ENCODE peak calls at places on chromosomes 5 and 9, in six cellular contexts. One of them, this sample, is unnamed.
A peak's percentile ranks its signal among the peaks of the same experiment; 100 is the strongest.

GRCh38 chr9:76302947-76303550 is 91.2 kb downstream of the RFK start:
- DNase-seq in body of pancreas: peak; percentile 35
- DNase-seq in breast epithelium: no peak
- DNase-seq in frontal cortex: peak; percentile 46
- DNase-seq in endothelial cell: no peak
- DNase-seq in mucosa of gallbladder: no peak
- DNase-seq in this sample: peak; percentile 19

GRCh38 chr9:134968011-134968822 is 50.5 kb upstream of the FCN1 start:
- DNase-seq in body of pancreas: no peak
- DNase-seq in endothelial cell: no peak
- DNase-seq in mucosa of gallbladder: no peak
- DNase-seq in breast epithelium: peak; percentile 38
- DNase-seq in frontal cortex: no peak
- DNase-seq in this sample: peak; percentile 69

GRCh38 chr5:158884827-158885512 is 214.7 kb downstream of the EBF1 start:
- DNase-seq in frontal cortex: no peak
- DNase-seq in mucosa of gallbladder: no peak
- DNase-seq in breast epithelium: no peak
- DNase-seq in body of pancreas: no peak
- DNase-seq in endothelial cell: no peak
- DNase-seq in this sample: no peak

GRCh38 chr9:100322954-100323536 is 29.7 kb downstream of the TEX10 start:
- DNase-seq in body of pancreas: peak; percentile 58
- DNase-seq in breast epithelium: no peak
- DNase-seq in mucosa of gallbladder: peak; percentile 29
- DNase-seq in frontal cortex: peak; percentile 8
- DNase-seq in endothelial cell: peak; percentile 30
- DNase-seq in this sample: no peak

GRCh38 chr5:68353624-68354023 is 138.1 kb downstream of the PIK3R1 start:
- DNase-seq in frontal cortex: no peak
- DNase-seq in mucosa of gallbladder: no peak
- DNase-seq in body of pancreas: no peak
- DNase-seq in breast epithelium: no peak
- DNase-seq in endothelial cell: no peak
- DNase-seq in this sample: no peak

GRCh38 chr5:181108578-181109165 is 22.3 kb downstream of the OR2V1 start:
- DNase-seq in endothelial cell: no peak
- DNase-seq in body of pancreas: no peak
- DNase-seq in frontal cortex: no peak
- DNase-seq in breast epithelium: no peak
- DNase-seq in mucosa of gallbladder: no peak
- DNase-seq in this sample: no peak

GRCh38 chr9:90855208-90856000 is 53.8 kb downstream of the SYK start:
- DNase-seq in mucosa of gallbladder: no peak
- DNase-seq in frontal cortex: no peak
- DNase-seq in breast epithelium: no peak
- DNase-seq in body of pancreas: no peak
- DNase-seq in endothelial cell: no peak
- DNase-seq in this sample: no peak

GRCh38 chr5:141524604-141525597 is 36.0 kb downstream of the PCDHGC5 start:
- DNase-seq in body of pancreas: peak; percentile 85
- DNase-seq in frontal cortex: peak; percentile 73
- DNase-seq in breast epithelium: peak; percentile 80
- DNase-seq in endothelial cell: peak; percentile 93
- DNase-seq in mucosa of gallbladder: peak; percentile 88
- DNase-seq in this sample: peak; percentile 88

GRCh38 chr5:41371741-41372140 is 138.7 kb downstream of the PLCXD3 start:
- DNase-seq in body of pancreas: no peak
- DNase-seq in frontal cortex: no peak
- DNase-seq in endothelial cell: no peak
- DNase-seq in breast epithelium: no peak
- DNase-seq in mucosa of gallbladder: no peak
- DNase-seq in this sample: no peak

GRCh38 chr9:20070336-20070735 is 281.5 kb upstream of the SLC24A2 start:
- DNase-seq in breast epithelium: no peak
- DNase-seq in endothelial cell: no peak
- DNase-seq in frontal cortex: no peak
- DNase-seq in mucosa of gallbladder: no peak
- DNase-seq in body of pancreas: no peak
- DNase-seq in this sample: no peak

GRCh38 chr5:69416699-69417098 is 1.8 kb downstream of the MARVELD2 start:
- DNase-seq in endothelial cell: no peak
- DNase-seq in body of pancreas: no peak
- DNase-seq in mucosa of gallbladder: no peak
- DNase-seq in breast epithelium: no peak
- DNase-seq in frontal cortex: no peak
- DNase-seq in this sample: no peak

GRCh38 chr5:138686668-138687067 is 66.6 kb upstream of the CTNNA1 start:
- DNase-seq in endothelial cell: no peak
- DNase-seq in mucosa of gallbladder: no peak
- DNase-seq in frontal cortex: no peak
- DNase-seq in body of pancreas: no peak
- DNase-seq in breast epithelium: no peak
- DNase-seq in this sample: no peak

GRCh38 chr9:114285166-114285867 is 37.6 kb upstream of the ORM1 start:
- DNase-seq in endothelial cell: no peak
- DNase-seq in breast epithelium: peak; percentile 47
- DNase-seq in mucosa of gallbladder: no peak
- DNase-seq in frontal cortex: no peak
- DNase-seq in body of pancreas: peak; percentile 8
- DNase-seq in this sample: peak; percentile 74

GRCh38 chr5:104815212-104815611 is 1252.6 kb upstream of the NUDT12 start:
- DNase-seq in breast epithelium: no peak
- DNase-seq in mucosa of gallbladder: no peak
- DNase-seq in frontal cortex: no peak
- DNase-seq in body of pancreas: no peak
- DNase-seq in endothelial cell: no peak
- DNase-seq in this sample: no peak

GRCh38 chr9:127388037-127388855 is 8.7 kb upstream of the SLC2A8 start:
- DNase-seq in mucosa of gallbladder: peak; percentile 54
- DNase-seq in body of pancreas: peak; percentile 49
- DNase-seq in breast epithelium: no peak
- DNase-seq in frontal cortex: no peak
- DNase-seq in endothelial cell: no peak
- DNase-seq in this sample: no peak

GRCh38 chr9:99126312-99126711 is 21.4 kb downstream of the TGFBR1 start:
- DNase-seq in endothelial cell: no peak
- DNase-seq in body of pancreas: no peak
- DNase-seq in mucosa of gallbladder: no peak
- DNase-seq in frontal cortex: no peak
- DNase-seq in breast epithelium: no peak
- DNase-seq in this sample: no peak

GRCh38 chr9:129030191-129030590 is 2.1 kb upstream of the SH3GLB2 start:
- DNase-seq in breast epithelium: no peak
- DNase-seq in frontal cortex: no peak
- DNase-seq in mucosa of gallbladder: no peak
- DNase-seq in body of pancreas: no peak
- DNase-seq in endothelial cell: no peak
- DNase-seq in this sample: no peak

GRCh38 chr9:76733096-76733495 is 31.1 kb upstream of the PCA3 start:
- DNase-seq in mucosa of gallbladder: no peak
- DNase-seq in endothelial cell: no peak
- DNase-seq in body of pancreas: no peak
- DNase-seq in frontal cortex: no peak
- DNase-seq in breast epithelium: no peak
- DNase-seq in this sample: no peak

GRCh38 chr5:37665889-37666288 is 174.0 kb downstream of the GDNF start:
- DNase-seq in breast epithelium: no peak
- DNase-seq in endothelial cell: peak; percentile 18
- DNase-seq in body of pancreas: peak; percentile 86
- DNase-seq in frontal cortex: no peak
- DNase-seq in mucosa of gallbladder: no peak
- DNase-seq in this sample: no peak

GRCh38 chr5:72509401-72509800 is 2.2 kb upstream of the ZNF366 start:
- DNase-seq in breast epithelium: no peak
- DNase-seq in mucosa of gallbladder: no peak
- DNase-seq in endothelial cell: no peak
- DNase-seq in body of pancreas: no peak
- DNase-seq in frontal cortex: no peak
- DNase-seq in this sample: no peak

GRCh38 chr5:33557605-33558004 is 116.8 kb downstream of the TARS1 start:
- DNase-seq in body of pancreas: no peak
- DNase-seq in mucosa of gallbladder: no peak
- DNase-seq in breast epithelium: no peak
- DNase-seq in endothelial cell: no peak
- DNase-seq in frontal cortex: no peak
- DNase-seq in this sample: no peak

GRCh38 chr9:76773051-76773450 is 8.8 kb downstream of the PCA3 start:
- DNase-seq in breast epithelium: no peak
- DNase-seq in mucosa of gallbladder: no peak
- DNase-seq in body of pancreas: no peak
- DNase-seq in frontal cortex: no peak
- DNase-seq in endothelial cell: no peak
- DNase-seq in this sample: no peak

GRCh38 chr9:130794923-130795495 is 40.0 kb upstream of the ABL1 start:
- DNase-seq in endothelial cell: no peak
- DNase-seq in body of pancreas: no peak
- DNase-seq in frontal cortex: no peak
- DNase-seq in mucosa of gallbladder: no peak
- DNase-seq in breast epithelium: no peak
- DNase-seq in this sample: no peak

GRCh38 chr5:137573376-137573775 is 74.2 kb upstream of the SPOCK1 start:
- DNase-seq in endothelial cell: no peak
- DNase-seq in body of pancreas: no peak
- DNase-seq in mucosa of gallbladder: no peak
- DNase-seq in breast epithelium: no peak
- DNase-seq in frontal cortex: no peak
- DNase-seq in this sample: no peak

GRCh38 chr5:12865529-12865928 is 961.3 kb upstream of the CTNND2 start:
- DNase-seq in body of pancreas: no peak
- DNase-seq in mucosa of gallbladder: no peak
- DNase-seq in breast epithelium: no peak
- DNase-seq in frontal cortex: no peak
- DNase-seq in endothelial cell: no peak
- DNase-seq in this sample: no peak

GRCh38 chr9:20330688-20331087 is 291.6 kb downstream of the MLLT3 start:
- DNase-seq in endothelial cell: no peak
- DNase-seq in frontal cortex: no peak
- DNase-seq in body of pancreas: no peak
- DNase-seq in mucosa of gallbladder: no peak
- DNase-seq in breast epithelium: no peak
- DNase-seq in this sample: no peak

GRCh38 chr5:141717043-141717442 is 35.0 kb upstream of the ARAP3 start:
- DNase-seq in body of pancreas: no peak
- DNase-seq in mucosa of gallbladder: no peak
- DNase-seq in breast epithelium: no peak
- DNase-seq in frontal cortex: no peak
- DNase-seq in endothelial cell: no peak
- DNase-seq in this sample: peak; percentile 68

GRCh38 chr5:177310757-177311173 is 933 bp downstream of the MXD3 start:
- DNase-seq in breast epithelium: no peak
- DNase-seq in frontal cortex: no peak
- DNase-seq in endothelial cell: peak; percentile 43
- DNase-seq in body of pancreas: no peak
- DNase-seq in mucosa of gallbladder: no peak
- DNase-seq in this sample: peak; percentile 65

GRCh38 chr5:159031513-159031912 is 68.2 kb downstream of the EBF1 start:
- DNase-seq in mucosa of gallbladder: no peak
- DNase-seq in body of pancreas: no peak
- DNase-seq in frontal cortex: no peak
- DNase-seq in breast epithelium: no peak
- DNase-seq in endothelial cell: no peak
- DNase-seq in this sample: no peak

This sample was measured in H7.